ENCODE peak calls at places on chromosomes 5 and 9, in nine cellular contexts. O, I, P, U, M, A, S, K and L are unnamed samples.

GRCh38 chr5:76193635-76194034 is 110.5 kb downstream of the SV2C start:
- DNase-seq in U (no peak), A (no peak), I (no peak), O (no peak), P (no peak), M (no peak), K (no peak), S (no peak), L (no peak)

GRCh38 chr5:57432876-57433275 is 49.7 kb downstream of the ACTBL2 start:
- DNase-seq in I (no peak), P (no peak), O (no peak), K (no peak), A (no peak), U (peak), S (no peak), M (no peak), L (no peak)

GRCh38 chr5:87120518-87121314 is 147.0 kb upstream of the RASA1 start:
- DNase-seq in S (no peak), M (no peak), A (no peak), K (no peak), P (no peak), I (no peak), U (peak), O (peak), L (peak)

GRCh38 chr5:150398432-150399157 is 14.1 kb downstream of the CD74 start:
- DNase-seq in S (no peak), P (no peak), K (no peak), I (no peak), A (no peak), M (no peak), U (no peak), O (no peak), L (no peak)

GRCh38 chr5:79971156-79971555 is 19.9 kb downstream of the MTX3 start:
- DNase-seq in I (no peak), P (no peak), M (no peak), K (no peak), A (no peak), U (peak), S (no peak), O (peak), L (no peak)

GRCh38 chr5:38845555-38846378 is at the start of gene OSMR:
- DNase-seq in S (peak), A (peak), I (peak), M (no peak), K (no peak), O (peak), P (peak), U (peak), L (peak)

GRCh38 chr5:56640763-56641406 is 174.5 kb upstream of the MAP3K1 start:
- DNase-seq in K (no peak), S (peak), P (no peak), O (no peak), U (peak), I (no peak), M (no peak), A (no peak), L (no peak)

GRCh38 chr9:105053209-105053652 is 125.3 kb upstream of the ABCA1 start:
- DNase-seq in O (no peak), M (peak), A (peak), P (no peak), U (peak), I (no peak), K (peak), S (no peak), L (no peak)